ENCODE peak calls at places on chromosomes 4 and X, in four cellular contexts. Y is psoas muscle, S is WERI-Rb-1, D is fibroblast of lung. Q is an unnamed sample.
A peak's percentile ranks its signal among the peaks of the same experiment; 100 is the strongest.

GRCh38 chr4:22850055-22850454 is 157.3 kb downstream of the GBA3 start:
- DNase-seq in S (no peak), D (no peak), Y (no peak), Q (no peak)

GRCh38 chr4:151835467-151835866 is 74.7 kb upstream of the GATB start:
- DNase-seq in D (no peak), S (no peak), Y (no peak), Q (no peak)

GRCh38 chr4:56641494-56642051 is 39.5 kb downstream of the HOPX start:
- DNase-seq in Y (no peak), S (no peak), D (peak; percentile 89), Q (peak; percentile 94)

GRCh38 chr4:153222790-153223417 is 18.7 kb downstream of the TRIM2 start:
- DNase-seq in Y (peak; percentile 85), D (peak; percentile 53), S (no peak), Q (no peak)

GRCh38 chr4:48016141-48017107 is at the start of the genes CNGA1 and NIPAL1:
- DNase-seq in S (peak; percentile 84), Y (peak; percentile 84), D (peak; percentile 40), Q (peak; percentile 41)

GRCh38 chr4:2469192-2469984 is 482 bp downstream of the RNF4 start:
- DNase-seq in S (peak; percentile 53), D (peak; percentile 27), Y (peak; percentile 68), Q (no peak)

GRCh38 chrX:86066998-86067397 is 19.6 kb upstream of the CHM start:
- DNase-seq in Y (no peak), D (no peak), S (peak; percentile 42), Q (no peak)

GRCh38 chr4:181578911-181579310 is 664.3 kb upstream of the TENM3 start:
- DNase-seq in Y (no peak), D (no peak), S (no peak), Q (no peak)

GRCh38 chr4:3706565-3707422 is 59.4 kb upstream of the ADRA2C start:
- DNase-seq in Y (peak; percentile 30), S (no peak), D (no peak), Q (no peak)

GRCh38 chrX:119753639-119754257 is 4.6 kb upstream of the SOWAHD start:
- DNase-seq in S (peak; percentile 32), Y (no peak), D (peak; percentile 40), Q (peak; percentile 27)

GRCh38 chr4:183118585-183118984 is 19.5 kb downstream of the WWC2 start:
- DNase-seq in D (peak; percentile 68), Y (no peak), S (no peak), Q (peak; percentile 89)

GRCh38 chrX:39675619-39676018 is 422.1 kb downstream of the BCOR start:
- DNase-seq in D (no peak), Y (peak; percentile 75), S (no peak), Q (no peak)

GRCh38 chr4:2852481-2852881 is 8.8 kb downstream of the ADD1 start:
- DNase-seq in S (no peak), D (no peak), Y (peak; percentile 66), Q (no peak)

GRCh38 chrX:137548261-137548660 is 17.7 kb upstream of the ZIC3 start:
- DNase-seq in Y (no peak), D (no peak), S (no peak), Q (no peak)

GRCh38 chr4:124514588-124514987 is 197.9 kb downstream of the ANKRD50 start:
- DNase-seq in Y (no peak), S (no peak), D (no peak), Q (no peak)

DNA sequence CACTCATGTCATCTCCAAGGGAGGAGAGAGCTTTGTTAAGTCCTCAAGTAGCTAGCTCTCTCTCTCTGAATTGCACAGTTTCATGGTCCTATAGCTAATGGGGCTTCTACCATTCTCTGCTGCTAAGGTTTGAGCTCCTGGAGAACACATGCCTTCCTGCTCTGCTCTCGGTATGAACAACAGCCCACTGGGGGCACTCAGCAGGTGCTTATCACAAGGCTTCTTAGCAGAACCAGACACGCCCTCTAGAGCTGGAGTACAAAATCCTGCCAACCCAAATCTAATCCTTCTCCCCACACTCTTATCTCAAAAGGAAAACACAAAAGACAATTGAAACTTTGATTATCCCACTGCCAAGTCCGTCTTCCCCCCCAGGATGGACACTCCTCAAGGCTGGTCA is 176.5 kb downstream of the HS3ST1 start:
- DNase-seq in S (no peak), D (no peak), Y (no peak), Q (no peak)
- TF ChIP-seq CTCF in S (no peak), D (no peak), Y (no peak), Q (no peak)

DNA sequence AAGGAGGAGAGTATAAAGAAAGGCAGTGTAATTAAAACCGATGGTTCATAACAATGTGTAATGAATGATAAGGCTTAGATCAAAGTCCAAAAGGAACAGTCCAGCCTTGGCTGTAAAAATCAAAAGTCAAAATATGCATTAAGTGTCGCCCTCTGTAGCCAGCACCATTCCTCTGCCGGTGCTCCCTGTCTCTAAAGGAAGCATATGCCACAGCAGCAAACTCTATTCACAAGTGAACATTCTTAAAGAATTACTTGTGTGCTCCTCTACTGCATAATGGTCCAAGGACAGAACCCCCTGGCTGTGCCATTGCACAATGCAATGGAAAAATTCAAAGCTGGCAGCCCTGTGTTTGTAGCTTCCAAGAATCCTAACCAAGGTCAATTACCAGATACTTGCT is 16.3 kb upstream of the MBNL3 start:
- DNase-seq in S (no peak), Y (no peak), D (peak; percentile 51), Q (no peak)
- TF ChIP-seq CTCF in S (no peak), Y (no peak), D (no peak), Q (no peak)

GRCh38 chrX:132071260-132071659 is 48.2 kb downstream of the STK26 start:
- DNase-seq in Y (no peak), S (no peak), D (peak; percentile 41), Q (no peak)
- TF ChIP-seq CTCF in Y (peak; percentile 25), S (no peak), D (peak; percentile 20), Q (peak; percentile 51)

DNA sequence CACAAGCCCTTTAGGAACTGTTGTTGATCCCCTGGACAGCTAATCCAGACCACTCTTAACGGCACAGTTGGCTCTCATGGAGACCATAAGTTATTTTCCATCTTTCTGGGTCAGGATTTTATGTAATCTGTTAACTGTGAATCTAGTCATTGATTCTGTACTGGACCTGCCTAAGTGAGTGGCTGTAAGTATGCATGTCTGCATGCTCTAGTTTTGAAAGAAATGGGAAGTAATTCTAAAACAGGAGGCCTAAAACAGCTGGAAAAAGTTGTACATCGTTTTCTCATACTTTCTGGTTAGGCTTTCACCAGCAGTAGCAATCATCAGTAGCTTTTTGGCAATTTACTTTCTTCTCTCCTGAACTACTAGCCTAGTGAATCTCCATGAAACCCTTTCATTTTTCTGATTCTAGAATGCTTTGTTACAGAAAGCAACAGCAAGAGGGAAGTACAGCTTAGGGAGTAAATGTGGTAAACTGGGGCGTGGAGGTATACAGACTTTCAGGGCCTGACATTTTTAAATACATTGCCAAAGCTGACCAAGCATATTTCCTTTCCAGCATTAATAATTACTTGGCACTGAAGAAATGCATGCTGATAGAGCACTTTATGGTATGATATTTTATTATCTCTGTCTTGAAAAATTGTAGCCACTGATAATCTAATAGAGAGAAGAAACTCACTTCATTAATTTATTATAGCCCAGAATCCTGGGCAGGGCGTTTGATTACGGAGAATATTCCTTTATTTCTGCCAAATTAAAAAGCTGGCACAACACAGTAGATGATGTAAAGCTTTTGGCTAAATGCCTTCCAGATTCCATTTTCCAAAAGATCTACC is 202.7 kb downstream of the BANK1 start:
- DNase-seq in S (no peak), D (peak; percentile 20), Y (no peak), Q (no peak)
- TF ChIP-seq CTCF in S (no peak), D (no peak), Y (no peak), Q (no peak)

GRCh38 chr4:32684160-32684559 is 1964.0 kb downstream of the PCDH7 start:
- DNase-seq in Y (no peak), S (no peak), D (no peak), Q (no peak)
- TF ChIP-seq CTCF in Y (no peak), S (no peak), D (no peak), Q (no peak)

GRCh38 chr4:114132830-114133229 is 153.4 kb upstream of the ARSJ start:
- DNase-seq in D (no peak), S (no peak), Y (no peak), Q (no peak)
- TF ChIP-seq CTCF in D (peak; percentile 24), S (peak; percentile 23), Y (no peak), Q (peak; percentile 63)

DNA sequence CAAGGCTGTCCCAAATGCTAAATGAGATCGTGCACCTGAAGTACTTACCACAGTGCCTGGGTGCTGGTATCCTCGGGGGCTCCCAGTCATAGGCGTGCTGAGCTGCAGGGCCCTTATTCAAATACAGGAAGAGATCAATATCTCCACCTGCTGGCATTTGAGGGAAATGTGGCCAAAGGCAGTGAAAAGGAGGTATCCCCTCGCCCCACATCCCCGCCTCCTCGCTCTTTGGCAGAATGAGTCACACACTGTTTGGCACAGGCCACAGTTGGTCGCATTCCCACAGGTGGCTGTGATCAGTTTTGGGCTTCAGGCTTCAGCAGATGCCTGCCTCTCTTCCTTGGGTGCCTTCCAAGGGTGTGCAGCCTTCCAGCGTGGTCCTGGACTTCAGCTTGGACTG is 28.4 kb downstream of the ZNF185 start:
- DNase-seq in D (peak; percentile 64), S (peak; percentile 81), Y (no peak), Q (peak; percentile 56)
- TF ChIP-seq CTCF in D (peak; percentile 60), S (peak; percentile 78), Y (peak; percentile 27), Q (peak; percentile 66)

GRCh38 chrX:140040397-140040796 is 75.1 kb upstream of the CXorf66 start:
- DNase-seq in Y (no peak), S (no peak), D (no peak), Q (peak; percentile 4)

GRCh38 chrX:140038842-140039241 is 73.5 kb upstream of the CXorf66 start:
- DNase-seq in Y (no peak), S (no peak), D (no peak), Q (no peak)

GRCh38 chrX:140034916-140035315 is 69.6 kb upstream of the CXorf66 start:
- DNase-seq in S (no peak), D (no peak), Y (no peak), Q (no peak)
- TF ChIP-seq CTCF in S (no peak), D (no peak), Y (no peak), Q (peak; percentile 47)